ENCODE peak calls at places on chromosomes 3 and 15, in seven cellular contexts. B is psoas muscle, T is progenitor cell of endocrine pancreas, N is cardiac fibroblast, I is fibroblast of the aortic adventitia, D is type B pancreatic cell, G is BE2C. Y is an unnamed sample.

GRCh38 chr3:98434412-98434811 is 28.6 kb upstream of the OR5K1 start:
- DNase-seq in T (no peak), B (no peak), I (no peak), G (no peak), N (no peak), D (no peak), Y (no peak)

GRCh38 chr15:65862682-65863081 is 6.6 kb upstream of the RAB11A start:
- DNase-seq in N (peak), D (no peak), I (peak), G (peak), B (no peak), T (no peak), Y (peak)

GRCh38 chr3:106512846-106513245 is 644.0 kb upstream of the CBLB start:
- DNase-seq in D (no peak), T (no peak), B (no peak), G (no peak), N (no peak), I (no peak), Y (no peak)

GRCh38 chr3:144770813-144771400 is 799.3 kb downstream of the DIPK2A start:
- DNase-seq in T (no peak), D (no peak), I (peak), G (no peak), N (peak), B (no peak), Y (no peak)

GRCh38 chr15:73601449-73602425 is 31.5 kb downstream of the NPTN start:
- DNase-seq in I (peak), N (peak), G (peak), T (no peak), D (no peak), B (peak), Y (peak)

GRCh38 chr15:64738231-64739095 is 36.9 kb downstream of the RBPMS2 start:
- DNase-seq in G (no peak), I (no peak), B (no peak), D (no peak), N (no peak), T (no peak), Y (no peak)

GRCh38 chr3:105679951-105680350 is 188.9 kb downstream of the CBLB start:
- DNase-seq in G (no peak), D (no peak), I (no peak), T (no peak), B (no peak), N (no peak), Y (no peak)

GRCh38 chr15:29696950-29697738 is 125.1 kb downstream of the TJP1 start:
- DNase-seq in G (no peak), B (no peak), N (no peak), T (no peak), I (no peak), D (no peak), Y (no peak)

GRCh38 chr3:57597973-57598351 is 818 bp upstream of the ARF4 start:
- DNase-seq in I (no peak), T (no peak), B (no peak), N (no peak), G (no peak), D (no peak), Y (no peak)

GRCh38 chr15:36399276-36399675 is 180.2 kb upstream of the CDIN1 start:
- DNase-seq in I (no peak), N (no peak), D (no peak), G (no peak), B (no peak), T (no peak), Y (no peak)

GRCh38 chr3:196471551-196471950 is 32.0 kb downstream of the RNF168 start:
- DNase-seq in B (no peak), G (no peak), D (no peak), N (no peak), T (no peak), I (no peak), Y (no peak)

GRCh38 chr3:67458406-67458805 is 196.0 kb downstream of the SUCLG2 start:
- DNase-seq in B (no peak), I (no peak), G (no peak), N (no peak), D (no peak), T (no peak), Y (no peak)

GRCh38 chr3:50336452-50337174 is 4.0 kb downstream of the RASSF1 start:
- DNase-seq in N (peak), B (no peak), G (no peak), D (no peak), T (no peak), I (peak), Y (no peak)

GRCh38 chr3:64945171-64945684 is 257.4 kb upstream of the ADAMTS9 start:
- DNase-seq in D (no peak), B (no peak), I (no peak), N (peak), T (no peak), G (no peak), Y (peak)

GRCh38 chr3:188584958-188585689 is 431.2 kb downstream of the LPP start:
- DNase-seq in N (peak), T (no peak), G (no peak), D (no peak), B (no peak), I (peak), Y (no peak)
- TF ChIP-seq CTCF in N (no peak), T (no peak), G (peak), D (no peak), B (no peak), I (no peak), Y (no peak)

GRCh38 chr3:137035631-137036030 is 77.8 kb downstream of the IL20RB start:
- DNase-seq in B (no peak), T (no peak), N (peak), D (no peak), G (peak), I (no peak), Y (peak)
- TF ChIP-seq CTCF in B (no peak), T (peak), N (peak), D (peak), G (peak), I (peak), Y (peak)

GRCh38 chr3:159825216-159825854 is 163.3 kb upstream of the IL12A start:
- DNase-seq in B (no peak), I (peak), D (no peak), G (peak), N (no peak), T (no peak), Y (no peak)
- TF ChIP-seq CTCF in B (no peak), I (no peak), D (no peak), G (peak), N (no peak), T (no peak), Y (no peak)

GRCh38 chr15:88489321-88489720 is 21.8 kb downstream of the MRPS11 start:
- DNase-seq in I (no peak), N (no peak), B (no peak), T (no peak), G (no peak), D (no peak), Y (no peak)
- TF ChIP-seq CTCF in I (no peak), N (no peak), B (no peak), T (no peak), G (peak), D (no peak), Y (peak)

DNA sequence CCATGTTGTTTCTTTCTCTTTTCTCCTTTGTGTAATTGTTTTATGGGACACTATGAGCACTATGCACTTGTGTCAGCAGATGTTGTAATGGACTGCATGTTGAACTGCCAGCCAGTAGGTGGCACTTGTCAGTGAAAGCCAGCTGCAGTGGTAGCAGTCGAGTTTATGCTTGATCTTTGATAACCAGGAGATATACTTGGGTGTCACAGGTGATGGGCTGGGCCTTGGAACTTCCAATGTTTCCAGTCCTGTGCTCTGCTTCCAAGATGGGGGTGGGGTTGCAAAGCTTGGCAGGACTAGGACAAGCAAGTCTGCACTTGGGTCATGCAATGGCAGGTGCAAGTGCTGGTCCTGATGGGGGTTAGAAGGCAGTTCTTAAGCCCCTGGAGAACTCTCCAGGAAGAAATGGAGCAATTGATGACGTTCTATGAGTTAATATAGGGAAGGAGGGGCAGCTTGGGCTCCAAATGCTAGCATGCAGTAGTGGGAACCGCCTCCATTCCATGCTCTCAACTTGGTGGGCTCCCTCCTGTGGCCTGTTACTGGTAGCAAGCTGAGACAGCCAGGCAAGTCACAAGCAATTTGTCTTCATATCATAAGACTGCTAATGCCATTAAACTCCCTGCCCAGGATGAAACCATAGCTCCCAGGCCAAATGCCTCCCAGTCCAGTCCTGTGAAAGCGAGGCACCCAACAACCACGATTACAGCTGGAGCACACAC is 287.3 kb downstream of the CGGBP1 start:
- DNase-seq in G (peak), D (no peak), T (no peak), N (peak), B (no peak), I (peak), Y (peak)
- TF ChIP-seq CTCF in G (peak), D (peak), T (peak), N (peak), B (peak), I (peak), Y (peak)

DNA sequence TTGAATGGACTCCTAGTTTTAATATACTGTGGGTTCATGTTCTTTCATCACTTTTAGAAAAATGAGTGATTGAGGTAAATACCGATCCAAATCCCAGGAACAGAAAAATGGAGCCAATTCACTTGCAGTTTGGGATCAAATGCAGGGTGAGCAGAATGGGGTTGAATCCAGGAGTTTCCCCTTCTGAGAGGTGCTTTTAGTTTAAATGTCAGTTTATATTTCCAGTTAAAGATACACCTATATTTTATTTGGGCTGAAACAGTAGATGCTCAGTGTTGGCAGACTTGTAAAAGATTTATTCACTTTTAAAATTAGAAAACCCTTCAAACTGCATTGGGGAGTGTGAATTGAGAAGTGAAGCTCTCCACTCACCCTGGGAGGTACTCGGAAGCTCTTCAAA is 2.6 kb downstream of the TRIM71 start:
- DNase-seq in I (no peak), B (no peak), N (no peak), G (no peak), D (no peak), T (no peak), Y (no peak)
- TF ChIP-seq CTCF in I (no peak), B (no peak), N (no peak), G (no peak), D (no peak), T (no peak), Y (no peak)

GRCh38 chr3:116835658-116836057 is 126.1 kb downstream of the TUSC7 start:
- DNase-seq in T (no peak), B (no peak), D (no peak), N (no peak), I (no peak), G (no peak), Y (no peak)
- TF ChIP-seq CTCF in T (peak), B (no peak), D (no peak), N (no peak), I (no peak), G (peak), Y (no peak)

GRCh38 chr3:82640254-82640653 is 878.8 kb upstream of the GBE1 start:
- DNase-seq in D (no peak), G (no peak), T (no peak), I (no peak), B (no peak), N (no peak), Y (no peak)

GRCh38 chr3:82641701-82642100 is 880.3 kb upstream of the GBE1 start:
- DNase-seq in T (no peak), N (no peak), D (no peak), B (no peak), G (no peak), I (no peak), Y (no peak)

DNA sequence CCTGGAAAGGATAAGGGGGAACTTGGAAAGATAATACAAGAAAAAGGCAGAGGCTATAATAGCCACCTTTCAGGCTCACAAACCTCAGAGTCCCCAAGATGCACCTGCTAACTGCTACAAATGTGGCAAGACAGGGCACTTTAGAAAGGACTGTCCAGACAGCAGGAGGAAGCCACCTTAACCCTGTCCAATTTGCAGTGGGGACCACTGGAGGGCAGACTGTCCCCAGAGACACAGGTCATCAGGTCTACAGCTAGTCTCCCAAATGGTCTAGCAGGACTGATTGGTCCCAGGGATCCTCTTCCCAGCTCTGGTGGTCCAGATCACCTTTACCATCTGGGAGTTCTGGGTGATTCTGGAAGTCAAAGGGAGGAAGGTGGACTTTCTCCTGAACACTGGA is 882.5 kb upstream of the GBE1 start:
- DNase-seq in N (no peak), B (no peak), D (no peak), I (no peak), T (no peak), G (peak), Y (peak)
- TF ChIP-seq CTCF in N (no peak), B (no peak), D (no peak), I (no peak), T (peak), G (peak), Y (peak)

GRCh38 chr3:59432676-59433075 is 382.9 kb upstream of the CFAP20DC start:
- DNase-seq in D (no peak), T (no peak), B (no peak), N (no peak), G (no peak), I (peak), Y (no peak)
- TF ChIP-seq CTCF in D (no peak), T (no peak), B (no peak), N (no peak), G (no peak), I (no peak), Y (no peak)

DNA sequence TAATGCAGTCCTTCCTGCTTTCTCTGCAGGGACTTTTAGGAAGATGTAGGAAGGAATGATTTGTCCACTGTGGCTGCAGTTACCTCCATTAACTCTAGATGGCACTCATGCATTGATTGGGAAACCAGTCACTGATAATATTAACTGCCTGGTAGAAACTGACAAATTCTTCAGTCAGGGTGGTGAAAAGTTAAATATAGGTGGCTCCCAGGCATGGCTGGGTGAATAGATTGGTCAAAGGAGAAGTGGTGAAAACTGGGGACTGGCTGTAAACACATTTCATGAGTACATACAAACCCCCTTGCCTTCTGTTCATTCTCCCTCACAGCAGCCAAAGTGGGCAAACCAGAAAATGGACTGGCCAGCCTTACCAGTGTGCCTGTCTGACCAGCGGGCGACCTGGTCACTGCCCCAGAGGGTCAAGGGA is 333.4 kb downstream of the THSD4 start:
- DNase-seq in D (no peak), T (peak), N (peak), G (peak), I (peak), B (no peak), Y (peak)
- TF ChIP-seq CTCF in D (peak), T (peak), N (peak), G (peak), I (peak), B (peak), Y (peak)

Y was measured in WERI-Rb-1.